ENCODE peak calls at places on chromosomes 7 and 10, in eight cellular contexts. H, E, D, P, F, R, W and I are unnamed samples.

GRCh38 chr7:81294897-81295515 is 376.2 kb upstream of the SEMA3C start:
- DNase-seq in H (no peak), E (no peak), D (no peak), P (no peak), F (no peak), R (no peak), W (no peak), I (no peak)

GRCh38 chr7:106736508-106737201 is 75.7 kb upstream of the CCDC71L start:
- DNase-seq in H (no peak), E (no peak), D (peak), P (peak), F (peak), R (no peak), W (peak), I (no peak)

GRCh38 chr10:1611936-1612550 is 125.3 kb downstream of the ADARB2 start:
- DNase-seq in H (peak), E (no peak), D (no peak), P (no peak), F (no peak), R (no peak), W (no peak), I (peak)

GRCh38 chr7:120941856-120942255 is 8.7 kb upstream of the ING3 start:
- DNase-seq in H (no peak), E (no peak), D (no peak), P (no peak), F (no peak), R (no peak), W (no peak), I (no peak)

GRCh38 chr10:13062813-13063212 is 37.1 kb upstream of the OPTN start:
- DNase-seq in H (no peak), E (no peak), D (no peak), P (no peak), F (no peak), R (no peak), W (no peak), I (no peak)

GRCh38 chr7:94439893-94440381 is 45.2 kb downstream of the COL1A2 start:
- DNase-seq in H (no peak), E (no peak), D (no peak), P (no peak), F (peak), R (no peak), W (no peak), I (no peak)

GRCh38 chr10:129471447-129471846 is 4.4 kb downstream of the MGMT start:
- DNase-seq in H (no peak), E (no peak), D (no peak), P (no peak), F (no peak), R (no peak), W (no peak), I (no peak)

GRCh38 chr10:110081914-110082313 is 74.1 kb downstream of the ADD3 start:
- DNase-seq in H (no peak), E (no peak), D (no peak), P (no peak), F (no peak), R (no peak), W (peak), I (no peak)

GRCh38 chr10:85098835-85099521 is 770.6 kb downstream of the CCSER2 start:
- DNase-seq in H (no peak), E (no peak), D (no peak), P (no peak), F (no peak), R (no peak), W (no peak), I (no peak)

GRCh38 chr7:31336202-31337035 is 4.1 kb downstream of the NEUROD6 start:
- DNase-seq in H (no peak), E (no peak), D (no peak), P (no peak), F (no peak), R (no peak), W (no peak), I (no peak)

GRCh38 chr7:44549457-44549856 is 8.3 kb upstream of the NPC1L1 start:
- DNase-seq in H (no peak), E (no peak), D (no peak), P (no peak), F (no peak), R (no peak), W (no peak), I (no peak)

DNA sequence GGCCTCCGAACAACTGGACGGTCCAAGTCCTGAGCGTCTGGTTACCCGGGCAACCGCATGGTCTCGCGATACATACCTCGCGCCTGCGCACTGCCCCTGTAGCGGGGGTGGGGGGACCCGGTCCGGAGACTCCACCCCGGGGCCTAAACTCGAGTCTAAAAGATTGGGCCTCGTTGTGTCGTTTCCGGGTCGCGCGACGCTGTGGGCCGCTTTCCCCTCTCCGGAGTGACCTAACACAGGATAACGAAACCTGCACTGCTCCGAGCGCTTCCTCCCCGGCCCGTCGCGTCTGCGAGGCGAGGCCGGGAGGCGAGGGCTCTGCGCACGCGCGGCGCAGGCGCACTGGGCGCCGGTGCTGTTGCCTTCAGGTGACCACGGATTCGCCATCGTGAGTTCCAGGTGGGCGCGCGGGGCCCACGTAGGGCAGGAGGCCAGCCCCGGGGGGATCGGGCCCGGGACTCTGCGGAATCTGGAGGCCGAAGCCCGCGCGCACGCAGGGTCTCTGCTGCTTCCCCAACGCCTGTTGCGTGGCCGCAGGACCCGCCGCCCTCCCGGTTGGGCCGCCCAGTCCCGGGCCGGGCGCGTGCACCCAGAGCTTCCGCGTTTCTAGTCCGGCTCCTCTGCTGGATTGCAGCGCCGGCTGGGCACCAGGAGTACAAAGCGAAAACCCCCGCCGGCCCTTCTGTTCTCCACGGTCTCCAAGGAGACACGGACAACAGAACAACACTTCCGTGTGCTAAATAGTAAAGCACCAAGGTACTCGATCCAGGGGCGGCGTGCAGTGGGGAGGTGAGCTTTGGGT is at the start of gene RPP38:
- DNase-seq in H (peak), E (peak), D (peak), P (peak), F (peak), R (peak), W (peak), I (peak)
- TF ChIP-seq POLR2A in H (no peak), E (peak), D (peak), P (peak), F (peak), R (no peak), W (no peak), I (no peak)

DNA sequence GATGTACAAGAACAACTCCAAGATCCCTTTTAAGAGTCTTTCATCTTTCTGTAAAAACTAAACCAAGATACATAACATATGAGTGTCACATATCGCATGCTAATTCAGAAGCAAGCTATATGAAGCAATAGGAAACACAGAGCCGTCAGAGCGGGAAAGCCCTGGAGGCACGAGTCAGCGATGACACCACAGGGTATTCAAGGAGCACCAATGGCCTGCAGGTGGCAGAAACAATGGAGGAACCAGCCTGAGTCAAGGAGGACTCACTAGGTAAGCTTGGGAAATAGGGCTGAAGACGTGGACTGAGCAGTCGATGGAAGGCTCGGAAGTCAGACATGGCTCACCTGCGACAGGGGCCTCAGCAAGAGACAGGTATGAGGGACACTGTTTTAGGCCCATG is 214.4 kb downstream of the FAM107B start:
- DNase-seq in H (no peak), E (no peak), D (peak), P (no peak), F (peak), R (no peak), W (no peak), I (no peak)
- TF ChIP-seq CTCF in H (no peak), E (no peak), D (peak), P (no peak), F (no peak), R (no peak), W (no peak), I (no peak)

DNA sequence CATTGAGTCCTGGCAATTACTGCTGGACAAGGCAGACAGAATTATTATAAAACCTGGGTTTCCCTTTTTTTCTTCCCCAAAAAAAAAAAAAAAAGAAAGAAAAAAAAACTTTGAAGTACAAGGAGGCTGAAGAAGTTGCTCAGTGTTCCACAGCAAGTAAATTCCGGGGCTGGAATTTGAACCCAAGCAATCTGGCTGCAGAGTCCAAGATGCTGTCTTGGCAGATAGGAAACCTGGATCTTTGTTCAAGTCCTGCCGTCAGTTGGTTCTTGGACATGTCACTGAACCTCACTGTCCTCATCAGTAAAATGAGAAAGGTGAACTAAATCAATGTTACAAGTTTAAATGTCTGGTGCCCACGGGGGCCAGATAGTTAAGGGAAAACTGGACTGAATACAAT is 35.3 kb downstream of the ARID5B start:
- DNase-seq in H (no peak), E (no peak), D (no peak), P (no peak), F (no peak), R (no peak), W (no peak), I (no peak)
- TF ChIP-seq POLR2A in H (no peak), E (no peak), D (no peak), P (no peak), F (no peak), R (no peak), W (no peak), I (no peak)

DNA sequence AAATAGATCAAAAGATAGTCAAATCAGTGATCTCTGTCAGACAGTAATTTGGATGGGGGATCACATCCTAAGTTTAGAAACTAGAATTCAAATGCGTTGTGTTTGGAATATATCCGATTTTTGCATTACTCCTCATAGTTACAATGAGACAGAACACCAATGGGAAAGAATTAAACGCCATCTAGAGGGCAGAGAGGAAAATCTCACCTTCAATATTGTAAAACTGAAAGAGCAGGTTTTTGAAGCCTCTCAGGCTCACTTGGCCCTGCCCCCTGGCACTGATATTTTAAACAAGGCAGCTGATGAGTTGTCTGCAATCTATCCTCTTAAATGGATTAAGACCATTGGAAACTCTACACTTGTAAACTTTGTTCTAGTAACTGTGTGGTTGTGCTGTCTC is 17.7 kb downstream of the FRG2B start:
- DNase-seq in H (no peak), E (no peak), D (no peak), P (no peak), F (no peak), R (no peak), W (no peak), I (no peak)
- TF ChIP-seq CTCF in H (no peak), E (peak), D (peak), P (peak), F (peak), R (no peak), W (peak), I (no peak)

DNA sequence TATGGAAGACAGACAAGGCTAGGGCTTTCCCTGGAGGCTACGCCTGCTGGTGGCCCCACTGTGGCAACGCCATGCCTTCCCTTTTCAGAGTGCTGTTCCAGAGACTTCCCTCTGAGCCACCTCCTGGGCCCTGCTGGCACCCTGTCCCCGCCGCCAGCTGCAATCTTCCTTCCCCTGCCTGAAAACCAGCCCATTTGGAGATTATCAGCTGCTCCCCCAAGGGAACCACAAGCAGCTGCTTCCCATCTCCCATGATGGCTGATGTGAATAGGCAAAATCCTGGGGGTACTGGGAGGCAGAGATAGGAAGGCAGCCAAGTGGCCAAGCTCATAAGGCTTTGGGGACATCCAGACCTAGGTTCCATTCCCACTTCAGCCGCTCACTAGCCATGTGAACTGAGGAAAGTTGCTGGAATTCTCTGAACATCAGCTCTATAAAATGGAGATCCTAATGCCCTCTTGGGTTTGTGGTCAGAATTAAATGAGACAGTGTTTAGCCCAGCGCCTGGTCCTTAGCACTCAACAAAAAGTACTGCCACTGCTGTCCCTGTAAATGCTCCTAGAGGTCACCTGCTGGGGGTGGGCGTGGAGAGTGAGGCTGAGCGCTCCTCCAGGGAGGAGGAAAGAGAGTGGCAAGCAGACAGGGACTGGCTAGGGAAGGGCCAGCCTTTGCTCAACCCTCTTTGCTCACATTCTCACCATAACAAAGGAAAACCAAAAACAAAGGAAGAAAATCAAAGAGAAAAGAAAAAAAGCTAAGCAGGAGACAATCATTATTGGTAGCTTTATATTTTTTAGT is 5.9 kb downstream of the TSPAN33 start:
- DNase-seq in H (no peak), E (no peak), D (no peak), P (no peak), F (no peak), R (no peak), W (peak), I (no peak)
- TF ChIP-seq POLR2A in H (no peak), E (no peak), D (no peak), P (no peak), F (no peak), R (no peak), W (no peak), I (no peak)

DNA sequence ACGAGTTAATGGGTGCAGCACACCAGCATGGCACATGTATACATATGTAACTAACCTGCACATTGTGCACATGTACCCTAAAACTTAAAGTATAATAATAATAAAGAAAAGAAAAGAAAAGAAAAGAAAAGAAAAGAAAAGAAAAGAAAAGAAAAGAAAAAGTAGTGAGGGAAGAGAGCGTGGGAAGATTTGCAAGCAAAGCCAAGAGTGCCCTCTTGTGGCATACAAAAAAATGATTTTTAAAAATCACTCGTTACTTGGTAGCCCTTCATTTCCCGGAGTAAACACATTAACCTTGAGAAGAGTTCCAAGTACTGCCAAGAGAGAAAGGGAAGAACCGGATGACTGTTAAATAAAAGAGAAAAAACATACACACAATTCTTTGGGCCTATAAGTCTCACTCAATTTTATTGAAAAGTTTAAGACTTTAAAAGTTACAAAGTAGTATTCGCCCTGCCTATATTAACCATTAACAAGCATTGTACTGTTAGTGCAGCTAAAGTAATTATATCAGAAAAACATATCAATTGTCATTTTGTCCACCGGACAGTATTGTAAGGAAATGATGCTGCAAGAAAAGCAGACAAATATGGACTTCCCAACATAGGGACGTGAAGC is 6.2 kb upstream of the CH25H start:
- DNase-seq in H (no peak), E (no peak), D (no peak), P (no peak), F (peak), R (no peak), W (peak), I (no peak)
- TF ChIP-seq CTCF in H (peak), E (peak), D (peak), P (peak), F (peak), R (peak), W (peak), I (peak)

DNA sequence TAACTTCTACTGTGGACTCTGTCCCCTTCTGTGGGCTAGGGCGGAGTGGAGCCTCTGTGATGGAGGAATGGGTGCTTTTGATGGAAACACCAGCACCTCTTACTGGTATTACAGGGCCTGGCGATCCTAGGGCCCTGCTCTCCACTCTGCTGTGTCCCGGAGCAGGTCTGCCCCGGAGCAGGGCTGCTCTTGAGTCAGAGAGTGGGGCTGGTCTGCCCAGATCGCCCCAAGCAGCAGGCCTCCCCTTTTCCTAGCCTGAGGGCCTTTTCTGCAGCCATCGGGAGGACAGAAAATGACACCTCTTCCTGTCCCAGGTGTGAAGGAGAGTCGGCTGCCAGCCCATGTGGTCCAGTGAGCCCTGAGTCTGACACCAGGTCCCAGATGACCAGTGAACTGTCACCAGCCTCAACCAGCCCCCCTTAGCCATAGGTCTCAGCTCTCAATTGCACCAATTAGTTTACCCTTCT is 1.4 kb downstream of the ZNF282 start:
- DNase-seq in H (no peak), E (no peak), D (no peak), P (peak), F (no peak), R (no peak), W (peak), I (no peak)
- TF ChIP-seq POLR2A in H (no peak), E (no peak), D (no peak), P (no peak), F (peak), R (no peak), W (no peak), I (no peak)